ENCODE peak calls at places on chromosomes 12 and 14, in nine cellular contexts. J is heart left ventricle, G is psoas muscle, H is PC-3, D is MCF 10A, W is Peyer's patch, U is ovary, E is IMR-90, Q is epithelial cell of esophagus. P is an unnamed sample.

GRCh38 chr14:33441633-33442032 is 503.0 kb downstream of the NPAS3 start:
- DNase-seq in J (no peak), G (no peak), H (no peak), D (no peak), W (no peak), U (no peak), E (no peak), Q (no peak), P (no peak)

GRCh38 chr12:112431965-112432364 is 13.2 kb downstream of the PTPN11 start:
- DNase-seq in J (no peak), G (no peak), H (no peak), D (no peak), W (no peak), U (no peak), E (no peak), Q (no peak), P (no peak)

GRCh38 chr14:55019968-55020554 is 6.8 kb downstream of the WDHD1 start:
- DNase-seq in J (no peak), G (no peak), H (no peak), D (no peak), W (no peak), U (no peak), E (peak), Q (peak), P (no peak)

GRCh38 chr14:89493877-89494634 is 77.0 kb upstream of the FOXN3 start:
- DNase-seq in J (no peak), G (no peak), H (no peak), D (no peak), W (no peak), U (no peak), E (no peak), Q (no peak), P (no peak)

GRCh38 chr12:110689601-110690430 is 901 bp upstream of the HVCN1 start:
- DNase-seq in J (peak), G (peak), H (no peak), D (no peak), W (peak), U (no peak), E (no peak), Q (peak), P (peak)

GRCh38 chr12:8678661-8679111 is 16.1 kb upstream of the MFAP5 start:
- DNase-seq in J (no peak), G (no peak), H (no peak), D (no peak), W (no peak), U (no peak), E (no peak), Q (peak), P (no peak)

GRCh38 chr14:54713364-54713763 is 146.4 kb downstream of the SAMD4A start:
- DNase-seq in J (no peak), G (no peak), H (no peak), D (no peak), W (no peak), U (no peak), E (peak), Q (no peak), P (no peak)

GRCh38 chr14:89004195-89004594 is 179.7 kb downstream of the TTC8 start:
- DNase-seq in J (no peak), G (no peak), H (no peak), D (no peak), W (no peak), U (no peak), E (peak), Q (peak), P (no peak)

GRCh38 chr12:71174146-71174545 is 16.3 kb upstream of the TSPAN8 start:
- DNase-seq in J (no peak), G (no peak), H (no peak), D (no peak), W (no peak), U (no peak), E (no peak), Q (no peak), P (no peak)

GRCh38 chr12:34405286-34406227 is 383.3 kb downstream of the ALG10 start:
- DNase-seq in J (peak), G (peak), H (no peak), D (no peak), W (peak), U (peak), E (no peak), Q (no peak), P (peak)

GRCh38 chr12:48489012-48489411 is 6.7 kb downstream of the C12orf54 start:
- DNase-seq in J (no peak), G (no peak), H (no peak), D (peak), W (no peak), U (no peak), E (peak), Q (peak), P (no peak)

GRCh38 chr12:2149091-2149490 is 96.3 kb downstream of the CACNA1C start:
- DNase-seq in J (no peak), G (no peak), H (no peak), D (no peak), W (no peak), U (no peak), E (peak), Q (no peak), P (no peak)

GRCh38 chr12:85280138-85280983 is at the start of gene ALX1:
- DNase-seq in J (peak), G (no peak), H (no peak), D (no peak), W (peak), U (peak), E (peak), Q (peak), P (no peak)

DNA sequence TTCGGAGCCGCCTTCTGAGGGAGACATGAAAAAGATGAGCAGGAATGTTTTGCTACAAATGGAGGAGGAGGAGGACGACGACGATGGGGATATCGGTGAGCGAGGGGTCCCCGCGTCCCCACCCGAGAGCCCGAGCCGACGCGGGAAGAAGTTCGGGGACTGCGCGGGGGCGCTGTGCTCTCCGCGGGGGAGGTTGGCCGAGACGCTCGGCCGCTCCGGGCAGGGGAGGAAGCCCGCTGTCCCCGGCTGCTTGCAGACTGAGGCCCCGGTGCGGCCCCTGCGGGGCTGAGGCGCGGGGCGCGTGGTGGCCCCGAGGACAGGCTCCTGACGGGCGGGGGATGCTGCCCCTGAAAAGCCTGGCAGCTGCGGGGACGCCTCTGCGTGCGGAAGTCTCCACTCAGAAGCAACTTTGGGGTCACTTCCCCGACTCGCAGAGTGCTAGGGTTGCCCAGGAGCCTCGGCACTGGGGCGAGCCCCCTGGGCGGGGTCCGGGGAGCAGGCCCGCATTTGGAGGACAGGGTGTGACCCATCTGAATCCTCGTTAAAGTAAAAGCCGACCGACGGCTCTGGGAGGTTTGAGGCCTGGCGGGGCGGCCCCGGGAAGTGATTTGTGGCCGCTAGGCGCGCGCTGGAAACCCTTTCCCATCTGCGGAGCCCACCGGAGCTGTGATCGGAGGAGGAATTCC is 545 bp downstream of the ANO6 start:
- DNase-seq in J (peak), G (peak), H (peak), D (peak), W (peak), U (peak), E (peak), Q (peak), P (peak)
- TF ChIP-seq CTCF in J (peak), G (peak), H (peak), D (no peak), W (peak), U (no peak), E (peak), Q (peak), P (no peak)

DNA sequence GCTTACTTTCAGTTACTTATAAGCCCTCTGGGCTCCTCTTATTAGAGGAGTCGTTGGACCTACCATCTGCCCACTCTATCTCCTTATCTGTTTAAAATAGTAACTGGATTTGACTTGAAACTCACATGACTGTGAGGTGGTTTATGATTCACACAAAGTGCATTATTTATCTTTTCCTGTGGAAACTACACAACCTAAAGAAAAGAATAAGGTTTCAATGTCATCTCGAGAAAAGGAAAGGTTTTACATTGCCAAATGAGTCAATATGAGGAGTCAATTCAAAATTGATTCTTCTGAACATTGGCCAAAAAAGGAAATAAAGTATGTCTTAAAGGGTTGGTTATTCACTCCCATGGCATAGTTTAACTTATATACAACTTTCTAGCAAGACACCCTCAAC is 225.0 kb upstream of the G2E3 start:
- DNase-seq in J (no peak), G (no peak), H (peak), D (no peak), W (no peak), U (no peak), E (peak), Q (no peak), P (no peak)
- TF ChIP-seq CTCF in J (no peak), G (no peak), H (no peak), D (no peak), W (no peak), U (no peak), E (no peak), Q (no peak), P (no peak)

GRCh38 chr14:68896132-68896531 is 83.0 kb downstream of the ACTN1 start:
- DNase-seq in J (no peak), G (no peak), H (no peak), D (no peak), W (no peak), U (no peak), E (no peak), Q (no peak), P (no peak)
- TF ChIP-seq CTCF in J (peak), G (no peak), H (peak), D (peak), W (no peak), U (no peak), E (peak), Q (peak), P (no peak)

GRCh38 chr12:5200276-5201087 is 156.8 kb downstream of the KCNA5 start:
- DNase-seq in J (peak), G (peak), H (peak), D (no peak), W (peak), U (no peak), E (peak), Q (peak), P (no peak)
- TF ChIP-seq CTCF in J (peak), G (peak), H (peak), D (no peak), W (peak), U (no peak), E (peak), Q (peak), P (no peak)

GRCh38 chr14:75150150-75150549 is 23.3 kb upstream of the NEK9 start:
- DNase-seq in J (no peak), G (no peak), H (no peak), D (peak), W (no peak), U (no peak), E (no peak), Q (peak), P (no peak)

GRCh38 chr14:75142494-75142893 is 15.6 kb upstream of the NEK9 start:
- DNase-seq in J (no peak), G (no peak), H (no peak), D (no peak), W (no peak), U (no peak), E (no peak), Q (no peak), P (no peak)

GRCh38 chr14:75143761-75144527 is 17.1 kb upstream of the NEK9 start:
- DNase-seq in J (no peak), G (no peak), H (no peak), D (no peak), W (no peak), U (no peak), E (no peak), Q (no peak), P (no peak)

GRCh38 chr14:75144944-75145343 is 18.1 kb upstream of the NEK9 start:
- DNase-seq in J (no peak), G (no peak), H (no peak), D (no peak), W (no peak), U (no peak), E (no peak), Q (no peak), P (no peak)

GRCh38 chr14:75147423-75148071 is 20.7 kb upstream of the NEK9 start:
- DNase-seq in J (no peak), G (peak), H (no peak), D (peak), W (no peak), U (peak), E (peak), Q (peak), P (peak)
- TF ChIP-seq CTCF in J (peak), G (peak), H (peak), D (peak), W (peak), U (no peak), E (peak), Q (peak), P (peak)

DNA sequence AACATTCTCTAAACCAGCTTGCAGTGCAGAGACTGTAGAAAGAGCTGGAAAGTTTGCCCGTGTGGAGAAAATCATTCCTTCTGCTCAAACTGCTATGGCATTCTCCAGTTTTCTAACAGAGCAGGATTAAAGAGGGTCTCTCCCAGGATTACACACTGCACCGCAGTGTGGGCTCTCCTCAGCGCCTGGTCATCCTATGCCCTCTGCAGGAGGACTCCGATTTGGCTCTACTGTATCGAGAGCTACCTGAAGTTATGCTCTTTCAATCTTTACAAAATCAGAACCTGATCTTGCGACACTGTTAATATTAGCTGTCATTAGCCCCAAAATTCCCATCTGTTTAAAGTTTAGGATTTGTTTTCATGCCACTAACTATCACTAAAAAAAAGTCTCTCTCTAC is 33.0 kb downstream of the BHLHE41 start:
- DNase-seq in J (no peak), G (no peak), H (peak), D (no peak), W (no peak), U (peak), E (no peak), Q (no peak), P (no peak)
- TF ChIP-seq CTCF in J (peak), G (no peak), H (peak), D (no peak), W (no peak), U (peak), E (peak), Q (no peak), P (no peak)

P was measured in natural killer cell.